ENCODE peak calls at places on chromosomes 11 and 22, in seven cellular contexts. X is right lobe of liver, B is IMR-90, P is transverse colon, O is adrenal gland, A is HCT116, U is spleen. K is an unnamed sample.

GRCh38 chr22:32830957-32831356 is 29.5 kb downstream of the TIMP3 start:
- DNase-seq in X (no peak), B (no peak), P (no peak), O (no peak), A (no peak), U (no peak), K (no peak)

GRCh38 chr11:77851513-77851912 is 30.6 kb downstream of the AAMDC start:
- DNase-seq in X (no peak), B (no peak), P (no peak), O (no peak), A (no peak), U (no peak), K (no peak)

GRCh38 chr11:62505784-62506145 is 40.8 kb downstream of the AHNAK start:
- DNase-seq in X (no peak), B (no peak), P (no peak), O (no peak), A (no peak), U (no peak), K (no peak)

GRCh38 chr11:134454146-134454690 is 42.2 kb upstream of the B3GAT1 start:
- DNase-seq in X (no peak), B (no peak), P (no peak), O (no peak), A (no peak), U (no peak), K (no peak)

GRCh38 chr22:39439170-39439569 is 17.6 kb upstream of the MGAT3 start:
- DNase-seq in X (no peak), B (peak; percentile 76), P (no peak), O (no peak), A (no peak), U (no peak), K (no peak)

GRCh38 chr11:128536521-128536920 is 50.8 kb downstream of the ETS1 start:
- DNase-seq in X (no peak), B (no peak), P (no peak), O (no peak), A (no peak), U (no peak), K (no peak)

GRCh38 chr11:47899801-47900200 is 51.7 kb upstream of the NUP160 start:
- DNase-seq in X (no peak), B (no peak), P (peak; percentile 19), O (no peak), A (no peak), U (peak; percentile 85), K (no peak)

GRCh38 chr11:96012086-96012824 is 88.3 kb upstream of the MTMR2 start:
- DNase-seq in X (no peak), B (peak; percentile 54), P (peak; percentile 49), O (peak; percentile 25), A (peak; percentile 41), U (peak; percentile 75), K (peak; percentile 44)

GRCh38 chr22:30887861-30888260 is 80.7 kb downstream of the MORC2 start:
- DNase-seq in X (no peak), B (no peak), P (no peak), O (no peak), A (no peak), U (no peak), K (no peak)

GRCh38 chr11:78651136-78651775 is 76.6 kb upstream of the NARS2 start:
- DNase-seq in X (no peak), B (peak; percentile 5), P (no peak), O (no peak), A (no peak), U (no peak), K (no peak)

GRCh38 chr11:45777127-45777969 is 27.6 kb upstream of the SLC35C1 start:
- DNase-seq in X (no peak), B (no peak), P (no peak), O (no peak), A (no peak), U (no peak), K (no peak)

GRCh38 chr11:95339554-95339953 is 108.6 kb upstream of the SESN3 start:
- DNase-seq in X (no peak), B (no peak), P (no peak), O (no peak), A (no peak), U (no peak), K (no peak)

GRCh38 chr11:47499160-47499559 is 50.2 kb upstream of the RAPSN start:
- DNase-seq in X (no peak), B (no peak), P (no peak), O (no peak), A (no peak), U (no peak), K (no peak)

GRCh38 chr11:66559141-66559861 is 9.1 kb downstream of the CTSF start:
- DNase-seq in X (no peak), B (no peak), P (peak; percentile 20), O (peak; percentile 61), A (no peak), U (no peak), K (peak; percentile 54)

DNA sequence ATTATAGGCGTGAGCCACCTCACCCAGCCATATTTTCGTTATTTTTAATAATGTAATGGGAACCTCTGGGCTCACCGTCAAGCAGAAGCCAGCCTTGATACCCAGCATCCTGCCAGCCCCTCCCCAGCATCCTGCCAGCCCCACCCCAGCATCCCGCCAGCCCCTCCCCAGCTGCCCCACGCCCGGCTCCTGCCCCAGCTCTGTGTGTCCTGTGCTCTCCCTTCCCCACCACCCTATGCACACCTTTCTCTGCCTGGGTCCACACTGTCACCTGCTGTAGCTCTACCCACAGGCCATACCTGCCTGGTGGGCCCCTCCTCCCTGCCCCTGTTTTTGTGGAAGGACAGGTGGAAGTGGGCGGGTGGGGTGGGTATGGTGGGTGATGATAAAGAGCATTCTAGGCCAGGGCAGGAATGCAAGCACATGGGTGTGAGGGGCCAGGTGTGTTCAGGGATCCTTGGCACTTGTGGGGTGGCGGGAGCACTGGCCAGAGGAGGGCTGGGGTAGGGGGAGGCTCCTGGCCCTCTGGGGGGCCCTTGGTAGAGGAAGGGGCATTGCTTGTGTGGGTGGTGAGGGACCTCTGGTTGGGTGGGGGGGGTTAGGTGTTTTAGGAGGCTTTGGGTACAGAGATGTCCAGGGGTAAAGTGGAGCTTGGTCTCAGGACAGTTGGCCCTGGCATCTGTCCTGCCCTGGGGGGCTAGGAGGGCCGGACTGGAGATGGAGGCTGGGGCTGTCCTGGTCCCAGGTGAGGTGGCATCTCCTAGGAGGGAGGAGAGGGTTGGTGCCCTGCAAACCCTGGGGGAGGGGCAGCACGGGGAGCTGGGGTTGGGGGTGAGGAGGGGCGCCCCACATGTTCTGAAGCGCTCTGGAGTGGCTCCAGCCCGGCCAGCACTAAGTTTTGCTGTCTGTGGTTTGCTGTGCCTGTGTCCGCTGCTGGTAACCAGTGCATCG is 25.9 kb upstream of the GRAMD4 start:
- DNase-seq in X (peak; percentile 48), B (no peak), P (no peak), O (no peak), A (no peak), U (peak; percentile 78), K (no peak)
- TF ChIP-seq POLR2A in X (no peak), B (no peak), P (no peak), O (no peak), A (no peak), U (no peak), K (no peak)

DNA sequence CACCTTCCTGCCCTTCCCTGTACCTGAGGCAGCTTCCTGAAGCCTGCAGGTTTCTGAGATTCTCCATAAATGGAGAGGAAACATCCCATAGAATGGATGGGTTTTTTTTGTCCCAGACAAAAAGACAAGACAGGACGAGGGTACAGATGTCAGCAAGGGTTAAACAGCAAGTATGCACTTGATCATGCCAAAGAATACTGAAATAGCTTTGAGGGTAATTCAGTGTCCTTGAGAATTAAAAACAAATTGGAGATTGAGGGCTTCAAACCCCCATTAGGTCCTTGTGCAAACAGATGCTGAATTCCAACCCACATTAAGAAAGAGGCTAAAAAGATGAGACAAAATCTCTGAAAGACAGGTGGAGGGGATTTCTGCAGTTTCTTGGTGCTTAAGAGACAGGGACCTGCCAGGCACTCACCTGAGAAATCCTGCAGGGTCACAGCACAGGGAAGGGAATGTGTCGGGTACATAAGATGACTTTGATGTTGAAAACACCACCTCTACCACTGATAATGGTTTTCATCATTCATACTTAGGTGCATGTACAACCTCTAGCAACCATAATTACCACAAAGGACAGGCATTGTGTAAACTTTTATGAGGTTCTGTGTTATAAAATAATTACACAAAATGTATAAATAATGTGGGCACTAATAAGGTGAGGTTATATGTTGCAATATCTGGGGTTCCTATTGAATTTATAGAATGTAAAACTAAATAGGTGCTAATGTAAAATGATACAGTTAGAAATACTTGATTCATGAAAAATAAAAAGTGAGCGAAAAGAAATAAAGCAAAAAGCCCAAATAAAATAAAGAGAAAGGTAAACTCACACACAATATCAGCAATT is 107.1 kb upstream of the TOP3B start:
- DNase-seq in X (no peak), B (no peak), P (no peak), O (no peak), A (no peak), U (no peak), K (no peak)
- H3K4me3 ChIP-seq in X (no peak overlapping the region), B (no peak overlapping the region), P (no peak overlapping the region), O (no peak overlapping the region), A (no peak overlapping the region), U (no peak overlapping the region), K (no peak overlapping the region)

GRCh38 chr22:22392131-22392530 is 116.4 kb downstream of the ZNF280B start:
- DNase-seq in X (no peak), B (no peak), P (no peak), O (no peak), A (no peak), U (no peak), K (no peak)

GRCh38 chr22:22397292-22397870 is 111.2 kb downstream of the ZNF280B start:
- DNase-seq in X (no peak), B (no peak), P (no peak), O (peak; percentile 48), A (peak; percentile 24), U (no peak), K (peak; percentile 56)

GRCh38 chr22:22396741-22397291 is 111.7 kb downstream of the ZNF280B start:
- DNase-seq in X (no peak), B (no peak), P (no peak), O (no peak), A (no peak), U (no peak), K (no peak)

GRCh38 chr22:22395230-22395629 is 113.3 kb downstream of the ZNF280B start:
- DNase-seq in X (no peak), B (no peak), P (no peak), O (no peak), A (no peak), U (no peak), K (no peak)

GRCh38 chr22:22394589-22394988 is 114.0 kb downstream of the ZNF280B start:
- DNase-seq in X (no peak), B (no peak), P (peak; percentile 51), O (no peak), A (no peak), U (peak; percentile 85), K (no peak)
- H3K27me3 ChIP-seq in X (no peaks in the 10 kb centered on the region), B (peaks cover 8% of the 10 kb centered on the region), P (no peaks in the 10 kb centered on the region), O (no peaks in the 10 kb centered on the region), A (peaks cover 6% of the 10 kb centered on the region), U (no peaks in the 10 kb centered on the region), K (peaks cover 24% of the 10 kb centered on the region)

GRCh38 chr22:49850021-49850911 is 3.4 kb upstream of the ZBED4 start:
- DNase-seq in X (no peak), B (no peak), P (no peak), O (no peak), A (no peak), U (peak; percentile 77), K (no peak)

GRCh38 chr22:49850959-49851815 is 2.5 kb upstream of the ZBED4 start:
- DNase-seq in X (no peak), B (no peak), P (no peak), O (no peak), A (no peak), U (peak; percentile 64), K (no peak)

GRCh38 chr22:49855491-49855911 is 1.9 kb downstream of the ZBED4 start:
- DNase-seq in X (peak; percentile 33), B (peak; percentile 33), P (peak; percentile 47), O (no peak), A (no peak), U (peak; percentile 51), K (no peak)

GRCh38 chr22:49853981-49854791 is 542 bp downstream of the ZBED4 start:
- DNase-seq in X (peak; percentile 67), B (peak; percentile 17), P (peak; percentile 50), O (peak; percentile 38), A (no peak), U (peak; percentile 91), K (peak; percentile 38)

GRCh38 chr22:49852898-49853894 is at the start of gene ZBED4:
- DNase-seq in X (peak; percentile 99), B (peak; percentile 94), P (peak; percentile 99), O (peak; percentile 98), A (peak; percentile 90), U (peak; percentile 100), K (peak; percentile 98)
- TF ChIP-seq POLR2A in X (peak; percentile 90), B (peak; percentile 53), P (peak; percentile 89), O (peak; percentile 74), A (peak; percentile 80), U (no peak), K (peak; percentile 12)

K was measured in heart left ventricle.